ENCODE peak calls at places on chromosome 16, in eight cellular contexts. F is CD8-positive, alpha-beta memory T cell; A is left lung; D is testis; U is esophagus squamous epithelium; R is iPS DF 6.9; C is CD8-positive, alpha-beta T cell; P is uterus. O is an unnamed sample.
A peak's percentile ranks its signal among the peaks of the same experiment; 100 is the strongest.

GRCh38 chr16:27642753-27643152 is 92.8 kb downstream of the KATNIP start:
- DNase-seq in F (no peak), A (no peak), D (peak; percentile 28), U (no peak), R (no peak), C (no peak), P (no peak), O (no peak)

GRCh38 chr16:80973991-80974390 is 32.7 kb downstream of the CMC2 start:
- DNase-seq in F (no peak), A (no peak), D (no peak), U (no peak), R (no peak), C (no peak), P (no peak), O (no peak)

GRCh38 chr16:81818514-81819304 is 39.6 kb downstream of the PLCG2 start:
- DNase-seq in F (no peak), A (no peak), D (no peak), U (no peak), R (no peak), C (no peak), P (no peak), O (no peak)

GRCh38 chr16:85612191-85612800 is 826 bp upstream of the GSE1 start:
- DNase-seq in F (no peak), A (peak; percentile 89), D (peak; percentile 58), U (no peak), R (no peak), C (no peak), P (peak; percentile 64), O (peak; percentile 88)

GRCh38 chr16:68267612-68268405 is 3.5 kb downstream of the SLC7A6 start:
- DNase-seq in F (no peak), A (no peak), D (no peak), U (no peak), R (no peak), C (no peak), P (no peak), O (no peak)

GRCh38 chr16:88451586-88452484 is 1.2 kb upstream of the ZFPM1 start:
- DNase-seq in F (peak; percentile 27), A (no peak), D (no peak), U (no peak), R (no peak), C (no peak), P (peak; percentile 37), O (no peak)

GRCh38 chr16:70749681-70750601 is 51.0 kb downstream of the VAC14 start:
- DNase-seq in F (no peak), A (no peak), D (no peak), U (no peak), R (no peak), C (no peak), P (peak; percentile 68), O (peak; percentile 71)

GRCh38 chr16:87657621-87658192 is 55.4 kb downstream of the JPH3 start:
- DNase-seq in F (no peak), A (no peak), D (peak; percentile 49), U (no peak), R (peak; percentile 68), C (no peak), P (no peak), O (peak; percentile 6)

GRCh38 chr16:35908942-35909341 is 2449.5 kb downstream of the TP53TG3F start:
- DNase-seq in F (no peak), A (no peak), D (peak; percentile 42), U (no peak), R (no peak), C (no peak), P (no peak), O (no peak)

GRCh38 chr16:35910409-35910808 is 2451.0 kb downstream of the TP53TG3F start:
- DNase-seq in F (no peak), A (no peak), D (no peak), U (no peak), R (no peak), C (no peak), P (no peak), O (no peak)

GRCh38 chr16:35908152-35908551 is 2448.7 kb downstream of the TP53TG3F start:
- DNase-seq in F (no peak), A (no peak), D (no peak), U (no peak), R (no peak), C (no peak), P (no peak), O (no peak)

GRCh38 chr16:35911899-35912298 is 2452.5 kb downstream of the TP53TG3F start:
- DNase-seq in F (no peak), A (no peak), D (no peak), U (no peak), R (no peak), C (no peak), P (no peak), O (no peak)

GRCh38 chr16:35909351-35909954 is 2450.0 kb downstream of the TP53TG3F start:
- DNase-seq in F (no peak), A (no peak), D (no peak), U (no peak), R (no peak), C (no peak), P (no peak), O (no peak)
- H3K9me3 ChIP-seq in F (peaks cover 8% of the 10 kb centered on the region), A (no peaks in the 10 kb centered on the region), D (no peaks in the 10 kb centered on the region), U (no peaks in the 10 kb centered on the region), R (peaks cover 16% of the 10 kb centered on the region), C (no peaks in the 10 kb centered on the region), P (no peaks in the 10 kb centered on the region), O (no peaks in the 10 kb centered on the region)

GRCh38 chr16:35745191-35745590 is 2285.8 kb downstream of the TP53TG3F start:
- DNase-seq in F (no peak), A (no peak), D (no peak), U (no peak), R (no peak), C (no peak), P (no peak), O (no peak)

GRCh38 chr16:35744716-35745115 is 2285.3 kb downstream of the TP53TG3F start:
- DNase-seq in F (no peak), A (no peak), D (no peak), U (no peak), R (no peak), C (no peak), P (no peak), O (no peak)

GRCh38 chr16:35746281-35746962 is 2287.0 kb downstream of the TP53TG3F start:
- DNase-seq in F (no peak), A (no peak), D (no peak), U (no peak), R (no peak), C (no peak), P (no peak), O (no peak)

GRCh38 chr16:35746963-35747657 is 2287.7 kb downstream of the TP53TG3F start:
- DNase-seq in F (no peak), A (no peak), D (no peak), U (no peak), R (no peak), C (no peak), P (no peak), O (no peak)

DNA sequence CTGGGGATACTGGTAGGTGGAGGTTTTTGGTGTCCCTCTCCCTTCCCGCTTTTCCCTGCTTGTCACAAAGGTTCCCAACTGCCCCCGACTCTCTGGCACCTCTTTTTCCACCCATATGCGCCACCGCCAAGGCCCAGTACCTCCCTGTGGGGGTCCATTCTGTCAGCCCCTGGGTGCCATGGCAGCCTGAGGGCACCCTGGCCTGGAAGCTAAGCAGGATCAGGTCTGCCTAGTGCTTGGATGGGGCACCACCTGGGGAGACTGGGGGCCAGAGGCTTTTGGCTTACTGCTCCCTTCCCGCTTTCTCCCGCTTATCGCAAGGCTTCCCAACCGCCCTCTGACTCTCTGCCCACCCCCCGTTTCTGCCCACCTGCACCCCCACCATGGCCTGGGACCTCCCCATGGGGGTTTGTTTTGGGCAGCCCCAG is 2286.4 kb downstream of the TP53TG3F start:
- DNase-seq in F (no peak), A (no peak), D (no peak), U (no peak), R (no peak), C (no peak), P (no peak), O (no peak)
- H3K9me3 ChIP-seq in F (no peaks in the 10 kb centered on the region), A (no peaks in the 10 kb centered on the region), D (no peaks in the 10 kb centered on the region), U (peaks cover 3% of the 10 kb centered on the region), R (peaks cover 16% of the 10 kb centered on the region), C (peaks cover 3% of the 10 kb centered on the region), P (no peaks in the 10 kb centered on the region), O (no peaks in the 10 kb centered on the region)

GRCh38 chr16:35298460-35299243 is 1839.2 kb downstream of the TP53TG3F start:
- DNase-seq in F (no peak), A (no peak), D (no peak), U (no peak), R (no peak), C (no peak), P (no peak), O (no peak)

GRCh38 chr16:35302859-35303258 is 1843.4 kb downstream of the TP53TG3F start:
- DNase-seq in F (no peak), A (no peak), D (no peak), U (no peak), R (no peak), C (no peak), P (no peak), O (no peak)

GRCh38 chr16:35295856-35296255 is 1836.4 kb downstream of the TP53TG3F start:
- DNase-seq in F (no peak), A (no peak), D (no peak), U (no peak), R (no peak), C (no peak), P (no peak), O (no peak)

DNA sequence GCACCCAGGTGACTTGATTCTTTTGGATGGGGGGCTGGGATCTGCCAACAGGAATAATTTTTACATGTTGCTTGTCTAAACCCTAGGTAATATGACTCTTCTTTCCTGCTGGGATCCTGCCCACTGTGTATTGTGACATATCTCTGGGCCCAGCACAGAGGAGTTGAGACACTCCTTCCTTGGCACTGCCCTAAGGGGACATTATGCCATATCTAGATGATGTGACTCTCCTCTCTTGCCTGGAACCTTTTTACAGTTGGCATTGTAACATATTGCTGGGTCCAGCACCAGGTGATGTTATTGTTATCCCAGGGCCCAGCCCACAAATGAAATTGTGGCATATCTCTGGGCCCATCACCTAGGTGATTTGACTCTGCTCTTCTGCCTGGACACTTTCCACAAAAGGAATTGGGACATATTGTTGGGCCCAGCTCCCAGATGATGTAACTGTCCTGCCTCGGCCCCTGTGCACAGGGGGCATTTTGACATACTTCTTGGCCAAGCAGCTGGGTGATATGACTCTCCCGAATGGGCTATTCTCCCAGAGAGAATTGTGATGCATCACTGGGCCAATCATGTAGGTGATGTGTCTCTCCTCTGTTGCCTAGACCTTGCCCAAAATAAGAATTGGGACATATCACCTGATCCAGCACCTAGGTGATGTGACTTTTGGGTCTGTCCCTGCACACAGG is 1837.7 kb downstream of the TP53TG3F start:
- DNase-seq in F (no peak), A (no peak), D (no peak), U (no peak), R (no peak), C (no peak), P (no peak), O (no peak)
- H3K9me3 ChIP-seq in F (no peaks in the 10 kb centered on the region), A (no peaks in the 10 kb centered on the region), D (no peaks in the 10 kb centered on the region), U (no peaks in the 10 kb centered on the region), R (peaks cover 8% of the 10 kb centered on the region), C (peaks cover 4% of the 10 kb centered on the region), P (no peaks in the 10 kb centered on the region), O (no peaks in the 10 kb centered on the region)

DNA sequence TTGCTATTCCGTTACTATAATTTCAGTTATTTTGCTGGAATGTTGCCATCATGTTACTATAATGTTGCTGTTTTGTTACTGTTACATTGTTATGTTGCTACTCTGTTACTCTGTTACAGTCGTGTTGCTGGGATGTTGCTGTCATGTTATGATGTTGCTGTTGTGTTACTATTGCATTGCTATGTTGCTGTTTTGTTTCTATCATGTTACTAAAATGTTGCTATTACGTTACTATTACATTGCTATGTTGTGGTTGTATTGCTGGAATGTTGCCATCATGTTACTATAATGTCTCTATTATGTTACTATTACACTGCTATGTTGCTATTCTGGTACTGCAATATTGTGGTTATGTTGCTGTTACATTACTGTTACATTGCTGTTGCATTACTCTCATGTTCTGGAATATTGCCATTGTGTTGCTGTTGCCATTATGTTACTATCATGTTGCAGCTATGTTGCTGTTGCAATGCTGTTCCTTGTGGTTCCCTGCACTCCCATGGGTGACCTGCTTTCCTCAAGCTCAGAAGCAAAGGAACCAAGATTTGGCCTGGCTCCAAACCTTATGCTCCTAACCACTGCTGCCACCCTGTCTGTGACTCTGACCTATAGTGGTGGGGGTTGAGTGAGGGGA is 64.4 kb downstream of the ABCC6 start:
- DNase-seq in F (no peak), A (no peak), D (no peak), U (no peak), R (no peak), C (no peak), P (no peak), O (no peak)
- H3K9me3 ChIP-seq in F (peaks cover 7% of the 10 kb centered on the region), A (no peaks in the 10 kb centered on the region), D (no peaks in the 10 kb centered on the region), U (no peaks in the 10 kb centered on the region), R (no peaks in the 10 kb centered on the region), C (peaks cover 10% of the 10 kb centered on the region), P (no peaks in the 10 kb centered on the region), O (no peaks in the 10 kb centered on the region)

O was measured in right cardiac atrium.